ENCODE peak calls at places on chromosomes 4 and X, in five cellular contexts. One of them, this sample, is unnamed.

GRCh38 chr4:146252941-146253340 is 38.6 kb downstream of the REELD1 start:
- DNase-seq in bronchial epithelial cell: no peak
- DNase-seq in SK-MEL-5: no peak
- DNase-seq in tibial artery: no peak
- DNase-seq in sciatic nerve: no peak
- DNase-seq in this sample: no peak

GRCh38 chrX:103699243-103699642 is 11.5 kb upstream of the TMEM31 start:
- DNase-seq in bronchial epithelial cell: no peak
- DNase-seq in SK-MEL-5: no peak
- DNase-seq in tibial artery: no peak
- DNase-seq in sciatic nerve: no peak
- DNase-seq in this sample: no peak

GRCh38 chrX:1262369-1262768 is 6.2 kb upstream of the CSF2RA start:
- DNase-seq in bronchial epithelial cell: no peak
- DNase-seq in SK-MEL-5: no peak
- DNase-seq in tibial artery: no peak
- DNase-seq in sciatic nerve: no peak
- DNase-seq in this sample: no peak

GRCh38 chr4:146033149-146033548 is 94.5 kb upstream of the ZNF827 start:
- DNase-seq in bronchial epithelial cell: peak; percentile 57
- DNase-seq in SK-MEL-5: no peak
- DNase-seq in tibial artery: no peak
- DNase-seq in sciatic nerve: no peak
- DNase-seq in this sample: no peak

GRCh38 chr4:4385729-4386295 is 1.1 kb upstream of the NSG1 start:
- DNase-seq in bronchial epithelial cell: no peak
- DNase-seq in SK-MEL-5: no peak
- DNase-seq in tibial artery: no peak
- DNase-seq in sciatic nerve: no peak
- DNase-seq in this sample: no peak

GRCh38 chr4:185810746-185811508 is 1.1 kb downstream of the SORBS2 start:
- DNase-seq in bronchial epithelial cell: peak; percentile 25
- DNase-seq in SK-MEL-5: peak; percentile 39
- DNase-seq in tibial artery: no peak
- DNase-seq in sciatic nerve: no peak
- DNase-seq in this sample: no peak

GRCh38 chrX:39507617-39508299 is 590.0 kb downstream of the BCOR start:
- DNase-seq in bronchial epithelial cell: no peak
- DNase-seq in SK-MEL-5: no peak
- DNase-seq in tibial artery: no peak
- DNase-seq in sciatic nerve: no peak
- DNase-seq in this sample: no peak

GRCh38 chrX:8726031-8726652 is 5.8 kb downstream of the ANOS1 start:
- DNase-seq in bronchial epithelial cell: peak; percentile 73
- DNase-seq in SK-MEL-5: no peak
- DNase-seq in tibial artery: no peak
- DNase-seq in sciatic nerve: no peak
- DNase-seq in this sample: no peak

GRCh38 chr4:6658635-6659075 is 18.2 kb downstream of the MRFAP1 start:
- DNase-seq in bronchial epithelial cell: no peak
- DNase-seq in SK-MEL-5: no peak
- DNase-seq in tibial artery: peak; percentile 39
- DNase-seq in sciatic nerve: peak; percentile 74
- DNase-seq in this sample: peak; percentile 67

GRCh38 chrX:96575011-96575410 is 109.6 kb upstream of the DIAPH2 start:
- DNase-seq in bronchial epithelial cell: no peak
- DNase-seq in SK-MEL-5: no peak
- DNase-seq in tibial artery: no peak
- DNase-seq in sciatic nerve: no peak
- DNase-seq in this sample: no peak

This sample was measured in stimulated activated effector memory CD8-positive, alpha-beta T cell treated with anti-CD3 and anti-CD28 coated beads, Interleukin-12 subunit alpha, Interleukin-12 subunit beta, amount 100 ng/mL, for 72 hours.